ENCODE peak calls at places on chromosomes 12 and 14, in seven cellular contexts. C, P, M, F, B, H and D are unnamed samples.
A peak's percentile ranks its signal among the peaks of the same experiment; 100 is the strongest.

GRCh38 chr12:87953257-87953860 is 75.8 kb downstream of the C12orf50 start:
- DNase-seq in C (no peak), P (no peak), M (peak; percentile 62), F (no peak), B (peak; percentile 57), H (peak; percentile 31), D (peak; percentile 10)

GRCh38 chr12:92139634-92140555 is 5.8 kb downstream of the BTG1 start:
- DNase-seq in C (no peak), P (no peak), M (peak; percentile 56), F (no peak), B (no peak), H (no peak), D (no peak)

GRCh38 chr14:75438486-75439080 is 10.8 kb downstream of the JDP2 start:
- DNase-seq in C (no peak), P (no peak), M (no peak), F (peak; percentile 37), B (no peak), H (no peak), D (no peak)

GRCh38 chr14:101020971-101021370 is 117.4 kb upstream of the RTL1 start:
- DNase-seq in C (no peak), P (no peak), M (no peak), F (no peak), B (no peak), H (no peak), D (no peak)

GRCh38 chr14:73834258-73834620 is 17.4 kb upstream of the PTGR2 start:
- DNase-seq in C (no peak), P (no peak), M (no peak), F (no peak), B (no peak), H (no peak), D (no peak)

GRCh38 chr12:109725321-109726105 is 11.9 kb downstream of the FAM222A start:
- DNase-seq in C (peak; percentile 34), P (no peak), M (no peak), F (peak; percentile 76), B (peak; percentile 17), H (no peak), D (peak; percentile 78)

GRCh38 chr14:100193417-100194357 is 34.2 kb upstream of the DEGS2 start:
- DNase-seq in C (no peak), P (no peak), M (peak; percentile 5), F (peak; percentile 28), B (peak; percentile 39), H (no peak), D (peak; percentile 29)

GRCh38 chr14:58808828-58809227 is 171.1 kb downstream of the DACT1 start:
- DNase-seq in C (no peak), P (peak; percentile 48), M (peak; percentile 67), F (no peak), B (no peak), H (no peak), D (no peak)

GRCh38 chr12:24931666-24932405 is 17.1 kb downstream of the BCAT1 start:
- DNase-seq in C (no peak), P (no peak), M (no peak), F (no peak), B (no peak), H (peak; percentile 96), D (no peak)

GRCh38 chr12:66063976-66064375 is 66.6 kb downstream of the LLPH start:
- DNase-seq in C (no peak), P (no peak), M (no peak), F (no peak), B (no peak), H (no peak), D (no peak)

GRCh38 chr14:82595466-82595865 is 1061.8 kb upstream of the SEL1L start:
- DNase-seq in C (no peak), P (no peak), M (no peak), F (no peak), B (no peak), H (no peak), D (no peak)

GRCh38 chr14:33945329-33945728 is 5.5 kb downstream of the EGLN3 start:
- DNase-seq in C (no peak), P (no peak), M (no peak), F (no peak), B (no peak), H (no peak), D (no peak)

GRCh38 chr12:112941528-112942335 is 3.5 kb downstream of the OAS3 start:
- DNase-seq in C (no peak), P (no peak), M (no peak), F (no peak), B (peak; percentile 48), H (no peak), D (no peak)